ENCODE peak calls at places on chromosomes 5 and 9, in eight cellular contexts. L is hepatocyte; E is mammary epithelial cell; V is right lobe of liver; W is neural progenitor cell; Z is pancreas; A is OCI-LY7; S is CD8-positive, alpha-beta T cell. N is an unnamed sample.

GRCh38 chr9:127393680-127394079 is 3.3 kb upstream of the SLC2A8 start:
- DNase-seq in L (no peak), E (peak; percentile 9), V (no peak), W (no peak), Z (no peak), A (no peak), S (no peak), N (no peak)

GRCh38 chr5:54390015-54390414 is 65.5 kb upstream of the HSPB3 start:
- DNase-seq in L (peak; percentile 66), E (peak; percentile 95), V (peak; percentile 29), W (no peak), Z (no peak), A (no peak), S (no peak), N (no peak)

GRCh38 chr5:146877178-146877681 is 1.3 kb downstream of the PPP2R2B start:
- DNase-seq in L (no peak), E (no peak), V (no peak), W (no peak), Z (no peak), A (no peak), S (peak; percentile 7), N (no peak)

GRCh38 chr5:131635755-131636479 is 888 bp upstream of the RAPGEF6 start:
- DNase-seq in L (peak; percentile 9), E (peak; percentile 18), V (no peak), W (no peak), Z (peak; percentile 61), A (peak; percentile 27), S (no peak), N (no peak)

GRCh38 chr9:124814178-124814535 is 37.2 kb downstream of the OLFML2A start:
- DNase-seq in L (no peak), E (peak; percentile 27), V (no peak), W (no peak), Z (no peak), A (no peak), S (no peak), N (no peak)

GRCh38 chr5:16539169-16539666 is 73.6 kb upstream of the ZNF622 start:
- DNase-seq in L (peak; percentile 80), E (peak; percentile 81), V (peak; percentile 78), W (no peak), Z (peak; percentile 64), A (no peak), S (no peak), N (no peak)

GRCh38 chr5:73431204-73431851 is 17.2 kb downstream of the FOXD1 start:
- DNase-seq in L (no peak), E (no peak), V (no peak), W (no peak), Z (no peak), A (no peak), S (no peak), N (no peak)

GRCh38 chr9:2120926-2121689 is 106.0 kb downstream of the SMARCA2 start:
- DNase-seq in L (no peak), E (peak; percentile 35), V (no peak), W (no peak), Z (no peak), A (no peak), S (no peak), N (no peak)

GRCh38 chr5:135367554-135367953 is 31.5 kb downstream of the MACROH2A1 start:
- DNase-seq in L (no peak), E (no peak), V (no peak), W (no peak), Z (no peak), A (no peak), S (no peak), N (no peak)

DNA sequence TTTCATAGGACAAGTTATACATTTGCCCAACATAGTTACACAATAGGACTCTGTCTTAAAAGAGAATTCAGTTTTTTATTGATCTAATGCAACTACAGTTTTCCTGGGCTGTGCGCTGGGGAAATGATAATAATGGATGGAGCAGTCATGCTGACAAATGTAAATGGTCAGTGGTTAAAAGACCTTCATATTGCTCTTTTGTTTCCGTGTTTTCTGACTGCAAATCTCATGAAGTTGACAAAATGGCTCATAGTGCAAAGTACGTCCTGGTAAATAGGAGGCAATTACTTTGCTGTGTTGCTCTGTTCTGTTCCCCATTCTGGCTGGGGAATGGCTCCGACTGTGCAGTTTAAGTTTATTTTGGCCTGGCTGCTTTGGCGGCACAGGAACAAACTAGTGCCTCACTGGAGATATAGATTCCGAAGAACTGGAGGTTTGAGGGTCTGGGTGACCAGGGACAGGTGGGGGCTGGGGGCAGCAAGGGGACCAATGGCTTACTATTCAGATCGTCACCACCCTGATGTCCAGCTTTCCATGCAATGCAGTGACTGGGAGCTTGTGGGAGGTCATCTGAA is 54.3 kb downstream of the PTTG1 start:
- DNase-seq in L (no peak), E (no peak), V (no peak), W (no peak), Z (no peak), A (no peak), S (no peak), N (no peak)
- H3K4me1 ChIP-seq in L (peaks cover 32% of the 10 kb centered on the region), E (peaks cover 14% of the 10 kb centered on the region), V (no peaks in the 10 kb centered on the region), W (no peaks in the 10 kb centered on the region), Z (peaks cover 2% of the 10 kb centered on the region), A (peaks cover 41% of the 10 kb centered on the region), S (peaks cover 11% of the 10 kb centered on the region), N (peaks cover 24% of the 10 kb centered on the region)

DNA sequence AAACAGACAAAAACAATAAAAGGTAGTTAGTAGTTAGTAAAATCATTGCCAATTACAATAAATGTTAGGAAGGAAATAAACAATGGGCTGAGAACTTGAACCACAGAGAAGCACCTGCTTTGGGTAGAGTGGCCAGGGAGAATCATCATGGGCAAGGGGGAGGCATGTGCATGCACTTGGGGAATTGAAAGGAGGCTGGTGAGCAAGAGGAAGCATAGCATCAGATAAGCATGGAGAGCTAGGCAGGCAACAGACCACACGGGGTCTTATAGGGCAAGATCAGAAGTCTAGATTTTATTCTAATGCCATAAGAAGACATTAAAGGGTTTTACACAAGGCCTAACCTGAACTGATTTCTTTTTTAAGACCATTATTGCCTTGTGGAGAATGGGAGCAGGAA is 93.4 kb downstream of the PIP5K1B start:
- DNase-seq in L (no peak), E (no peak), V (no peak), W (no peak), Z (no peak), A (no peak), S (no peak), N (no peak)
- H3K4me1 ChIP-seq in L (peaks cover 12% of the 10 kb centered on the region), E (peaks cover 5% of the 10 kb centered on the region), V (no peaks in the 10 kb centered on the region), W (no peaks in the 10 kb centered on the region), Z (peaks cover 4% of the 10 kb centered on the region), A (peaks cover 37% of the 10 kb centered on the region), S (no peaks in the 10 kb centered on the region), N (no peaks in the 10 kb centered on the region)

GRCh38 chr5:78605611-78606010 is 43.0 kb downstream of the LHFPL2 start:
- DNase-seq in L (no peak), E (peak; percentile 65), V (no peak), W (no peak), Z (no peak), A (no peak), S (no peak), N (no peak)
- H3K4me1 ChIP-seq in L (peaks cover 56% of the 10 kb centered on the region), E (peaks cover 14% of the 10 kb centered on the region), V (no peaks in the 10 kb centered on the region), W (peaks cover 3% of the 10 kb centered on the region), Z (peaks cover 6% of the 10 kb centered on the region), A (no peaks in the 10 kb centered on the region), S (no peaks in the 10 kb centered on the region), N (no peaks in the 10 kb centered on the region)

GRCh38 chr5:36398137-36398536 is 96.4 kb upstream of the RANBP3L start:
- DNase-seq in L (peak; percentile 45), E (peak; percentile 19), V (no peak), W (peak; percentile 47), Z (no peak), A (peak; percentile 58), S (no peak), N (no peak)

GRCh38 chr5:36402512-36402906 is 100.8 kb upstream of the RANBP3L start:
- DNase-seq in L (no peak), E (no peak), V (no peak), W (no peak), Z (no peak), A (no peak), S (no peak), N (no peak)

GRCh38 chr5:36406023-36406422 is 104.3 kb upstream of the RANBP3L start:
- DNase-seq in L (no peak), E (no peak), V (no peak), W (no peak), Z (no peak), A (no peak), S (no peak), N (no peak)

GRCh38 chr5:36407396-36407795 is 105.7 kb upstream of the RANBP3L start:
- DNase-seq in L (no peak), E (no peak), V (no peak), W (no peak), Z (no peak), A (no peak), S (no peak), N (no peak)

DNA sequence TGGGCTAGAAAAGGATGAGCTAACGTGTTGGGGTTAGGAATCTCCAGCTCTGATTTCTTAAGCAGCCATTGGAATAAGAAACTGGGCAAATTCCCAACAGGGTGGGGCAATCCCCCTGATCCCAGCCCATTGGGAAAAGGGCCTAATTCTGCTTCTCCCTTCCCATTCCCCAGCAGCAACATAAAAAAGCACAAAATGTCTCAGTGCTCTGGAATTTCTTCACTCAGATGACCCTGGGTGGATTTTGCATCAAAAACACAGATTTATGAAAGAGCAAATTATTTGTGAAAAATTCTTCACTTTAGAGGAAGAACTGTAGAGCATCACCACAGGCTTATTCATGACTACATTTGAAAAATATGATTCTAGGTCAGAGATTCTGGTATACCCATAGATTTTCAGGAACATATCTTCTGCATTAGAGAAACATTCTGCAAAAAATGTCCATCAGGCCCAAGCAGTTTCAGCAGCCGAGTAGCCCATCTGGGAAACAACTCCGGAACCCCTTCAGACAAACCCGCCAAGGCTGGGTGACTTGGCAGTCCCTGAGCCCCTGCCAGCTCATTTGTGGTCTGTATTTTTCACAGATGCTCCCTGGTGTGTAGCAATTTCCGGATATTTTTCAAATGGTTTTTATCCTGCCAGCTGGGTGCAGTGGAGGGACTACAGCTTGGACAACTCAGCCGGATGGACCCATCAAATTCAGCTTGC is 102.1 kb upstream of the RANBP3L start:
- DNase-seq in L (no peak), E (no peak), V (no peak), W (no peak), Z (no peak), A (no peak), S (no peak), N (no peak)
- H3K4me1 ChIP-seq in L (peaks cover 8% of the 10 kb centered on the region), E (no peaks in the 10 kb centered on the region), V (peaks cover 2% of the 10 kb centered on the region), W (no peaks in the 10 kb centered on the region), Z (no peaks in the 10 kb centered on the region), A (no peaks in the 10 kb centered on the region), S (no peaks in the 10 kb centered on the region), N (no peaks in the 10 kb centered on the region)

N was measured in effector memory CD4-positive, alpha-beta T cell.